ENCODE peak calls at places on chromosomes 3 and 15, in seven cellular contexts. One of them, this sample, is unnamed.

GRCh38 chr3:112818289-112818688 is 28.4 kb downstream of the CD200R1L start:
- DNase-seq in WTC11: no peak
- DNase-seq in heart right ventricle: no peak
- DNase-seq in choroid plexus epithelial cell: peak; percentile 45
- DNase-seq in LHCN-M2: peak; percentile 21
- DNase-seq in iris pigment epithelial cell: peak; percentile 62
- DNase-seq in HEK293T: no peak
- DNase-seq in this sample: no peak

GRCh38 chr3:30098656-30099454 is 507.5 kb upstream of the TGFBR2 start:
- DNase-seq in WTC11: no peak
- DNase-seq in heart right ventricle: no peak
- DNase-seq in choroid plexus epithelial cell: peak; percentile 78
- DNase-seq in LHCN-M2: peak; percentile 61
- DNase-seq in iris pigment epithelial cell: peak; percentile 81
- DNase-seq in HEK293T: no peak
- DNase-seq in this sample: peak; percentile 66

GRCh38 chr3:175743733-175744400 is 884.7 kb downstream of the NAALADL2 start:
- DNase-seq in WTC11: no peak
- DNase-seq in heart right ventricle: no peak
- DNase-seq in choroid plexus epithelial cell: peak; percentile 64
- DNase-seq in LHCN-M2: peak; percentile 73
- DNase-seq in iris pigment epithelial cell: peak; percentile 74
- DNase-seq in HEK293T: no peak
- DNase-seq in this sample: peak; percentile 47

GRCh38 chr15:93210995-93211394 is 122.0 kb upstream of the RGMA start:
- DNase-seq in WTC11: no peak
- DNase-seq in heart right ventricle: no peak
- DNase-seq in choroid plexus epithelial cell: no peak
- DNase-seq in LHCN-M2: no peak
- DNase-seq in iris pigment epithelial cell: no peak
- DNase-seq in HEK293T: no peak
- DNase-seq in this sample: no peak

GRCh38 chr3:33004961-33005360 is 53.5 kb downstream of the CCR4 start:
- DNase-seq in WTC11: no peak
- DNase-seq in heart right ventricle: no peak
- DNase-seq in choroid plexus epithelial cell: no peak
- DNase-seq in LHCN-M2: no peak
- DNase-seq in iris pigment epithelial cell: no peak
- DNase-seq in HEK293T: no peak
- DNase-seq in this sample: no peak

GRCh38 chr15:37135225-37135624 is 34.9 kb upstream of the MEIS2 start:
- DNase-seq in WTC11: no peak
- DNase-seq in heart right ventricle: no peak
- DNase-seq in choroid plexus epithelial cell: peak; percentile 30
- DNase-seq in LHCN-M2: no peak
- DNase-seq in iris pigment epithelial cell: peak; percentile 11
- DNase-seq in HEK293T: peak; percentile 22
- DNase-seq in this sample: peak; percentile 20

GRCh38 chr3:86837871-86838270 is 153.1 kb downstream of the VGLL3 start:
- DNase-seq in WTC11: no peak
- DNase-seq in heart right ventricle: no peak
- DNase-seq in choroid plexus epithelial cell: peak; percentile 65
- DNase-seq in LHCN-M2: peak; percentile 42
- DNase-seq in iris pigment epithelial cell: peak; percentile 47
- DNase-seq in HEK293T: no peak
- DNase-seq in this sample: peak; percentile 32

GRCh38 chr3:124760601-124761000 is 30.3 kb downstream of the UMPS start:
- DNase-seq in WTC11: no peak
- DNase-seq in heart right ventricle: peak; percentile 42
- DNase-seq in choroid plexus epithelial cell: peak; percentile 77
- DNase-seq in LHCN-M2: peak; percentile 98
- DNase-seq in iris pigment epithelial cell: peak; percentile 75
- DNase-seq in HEK293T: no peak
- DNase-seq in this sample: peak; percentile 67

GRCh38 chr3:50356553-50356952 is 2.8 kb downstream of the TMEM115 start:
- DNase-seq in WTC11: no peak
- DNase-seq in heart right ventricle: peak; percentile 61
- DNase-seq in choroid plexus epithelial cell: no peak
- DNase-seq in LHCN-M2: peak; percentile 37
- DNase-seq in iris pigment epithelial cell: peak; percentile 38
- DNase-seq in HEK293T: no peak
- DNase-seq in this sample: no peak

This sample was measured in fibroblast of pulmonary artery.